ENCODE peak calls at places on chromosomes 7 and 10, in six cellular contexts. Z is AG04450, L is HepG2, I is testis, M is ovary, T is cardiac muscle cell. Q is an unnamed sample.

GRCh38 chr7:134364619-134365037 is 47.9 kb upstream of the SLC35B4 start:
- DNase-seq in Z (no peak), L (peak), I (no peak), M (no peak), T (no peak), Q (no peak)

GRCh38 chr7:2729893-2730716 is 42.1 kb downstream of the AMZ1 start:
- DNase-seq in Z (no peak), L (no peak), I (peak), M (peak), T (no peak), Q (no peak)

GRCh38 chr10:69451784-69452251 is 553 bp downstream of the TSPAN15 start:
- DNase-seq in Z (no peak), L (no peak), I (no peak), M (no peak), T (peak), Q (no peak)

GRCh38 chr10:119655566-119656001 is 4.4 kb downstream of the BAG3 start:
- DNase-seq in Z (peak), L (no peak), I (peak), M (no peak), T (no peak), Q (peak)

GRCh38 chr10:14698487-14699170 is 76.1 kb downstream of the FAM107B start:
- DNase-seq in Z (peak), L (no peak), I (no peak), M (no peak), T (no peak), Q (no peak)

GRCh38 chr7:43077285-43077684 is 35.2 kb upstream of the HECW1 start:
- DNase-seq in Z (no peak), L (no peak), I (no peak), M (no peak), T (no peak), Q (no peak)

GRCh38 chr10:102868976-102869289 is 337 bp upstream of the AS3MT start:
- DNase-seq in Z (no peak), L (no peak), I (no peak), M (no peak), T (peak), Q (no peak)

GRCh38 chr7:25832456-25832855 is 319.5 kb upstream of the NFE2L3 start:
- DNase-seq in Z (no peak), L (peak), I (peak), M (no peak), T (no peak), Q (no peak)

GRCh38 chr7:610531-611280 is 91.1 kb upstream of the PDGFA start:
- DNase-seq in Z (no peak), L (no peak), I (peak), M (peak), T (peak), Q (peak)

DNA sequence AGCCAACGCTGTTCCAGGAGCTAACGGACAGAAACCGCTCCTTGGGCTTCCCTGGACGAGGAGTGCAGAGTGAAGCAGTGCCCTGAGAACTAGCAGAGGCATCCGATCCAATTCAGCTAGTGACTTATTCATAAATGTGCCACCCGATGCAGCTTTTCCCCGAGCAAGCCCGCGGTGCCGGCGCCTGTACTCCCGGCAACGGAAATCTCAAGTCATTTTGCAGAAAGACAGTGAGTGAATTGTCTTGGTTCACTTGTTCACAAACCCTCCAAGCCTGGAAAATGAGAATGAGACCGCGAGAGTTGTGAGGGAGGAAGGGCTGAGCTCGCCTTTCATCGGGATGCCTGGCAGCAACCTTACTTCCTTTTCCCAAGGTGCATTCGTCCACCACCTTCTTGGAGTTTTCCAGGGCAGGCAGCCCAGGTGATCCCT is 87.5 kb downstream of the COBL start:
- DNase-seq in Z (no peak), L (no peak), I (no peak), M (no peak), T (no peak), Q (no peak)
- H3K4me3 ChIP-seq in Z (no peak), L (no peak), I (no peak), M (no peak), T (no peak), Q (no peak)

GRCh38 chr10:112022196-112022595 is 161.4 kb downstream of the GPAM start:
- DNase-seq in Z (no peak), L (no peak), I (no peak), M (no peak), T (no peak), Q (no peak)
- TF ChIP-seq CTCF in Z (no peak), L (no peak), I (no peak), M (no peak), T (no peak), Q (no peak)

DNA sequence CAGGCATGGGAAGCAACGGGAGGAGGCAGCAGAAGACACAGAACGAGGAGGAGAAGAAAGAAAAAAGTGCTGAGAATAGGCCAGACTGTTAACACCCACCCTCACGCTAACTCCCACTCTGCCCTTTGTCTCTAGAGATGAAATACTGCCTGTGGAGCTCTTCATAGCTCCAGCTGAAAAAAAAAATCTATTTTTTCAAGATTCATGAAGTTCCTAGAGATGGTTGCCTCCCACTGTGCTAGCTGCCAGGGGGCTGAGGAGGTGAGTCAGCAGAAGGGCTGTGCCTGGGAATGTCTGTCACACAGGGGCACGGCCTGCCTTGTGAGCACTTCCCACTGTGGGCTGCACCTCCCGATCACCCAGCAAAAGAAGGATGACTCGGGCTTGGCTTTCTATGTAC is 144.5 kb downstream of the RNF216 start:
- DNase-seq in Z (peak), L (no peak), I (peak), M (peak), T (no peak), Q (peak)
- H3K4me3 ChIP-seq in Z (no peak), L (no peak), I (no peak), M (no peak), T (no peak), Q (peak)

GRCh38 chr10:29634764-29635625 is at the start of gene SVIL:
- DNase-seq in Z (no peak), L (peak), I (peak), M (peak), T (peak), Q (peak)
- TF ChIP-seq CTCF in Z (no peak), L (peak), I (no peak), M (no peak), T (no peak), Q (peak)